ENCODE peak calls at places on chromosomes 5 and 9, in nine cellular contexts. D is activated T-cell treated with anti-CD3 and anti-CD28 coated beads for 48 hours, V is SHP77, N is endodermal cell, F is endothelial cell, B is astrocyte of the cerebellum, E is LNCaP clone FGC, A is tibial nerve, L is HepG2. W is an unnamed sample.

GRCh38 chr9:90059436-90059835 is 454.6 kb downstream of the GADD45G start:
- DNase-seq in B (no peak), E (no peak), A (no peak), D (no peak), V (no peak), L (no peak), F (no peak), N (no peak), W (no peak)

GRCh38 chr9:82604947-82605656 is 457.8 kb downstream of the RASEF start:
- DNase-seq in B (no peak), E (peak; percentile 86), F (no peak), N (no peak), A (no peak), V (no peak), D (no peak), L (peak; percentile 76), W (no peak)

GRCh38 chr9:104858271-104858670 is 69.7 kb downstream of the ABCA1 start:
- DNase-seq in N (no peak), D (no peak), A (no peak), F (no peak), V (no peak), E (no peak), B (peak; percentile 23), L (no peak), W (no peak)

GRCh38 chr5:60842859-60843692 is 993 bp downstream of the ELOVL7 start:
- DNase-seq in A (no peak), N (peak; percentile 76), E (no peak), V (no peak), L (no peak), F (peak; percentile 20), B (no peak), D (no peak), W (no peak)

GRCh38 chr5:178223828-178224335 is 8.7 kb downstream of the PHYKPL start:
- DNase-seq in V (no peak), A (no peak), D (no peak), F (no peak), N (peak; percentile 87), E (no peak), L (no peak), B (no peak), W (no peak)

GRCh38 chr9:132728497-132728896 is 58.2 kb downstream of the GTF3C4 start:
- DNase-seq in D (no peak), A (no peak), V (no peak), E (no peak), B (no peak), N (no peak), F (no peak), L (no peak), W (no peak)

GRCh38 chr5:134975843-134976242 is 8.1 kb downstream of the CATSPER3 start:
- DNase-seq in F (no peak), N (no peak), A (no peak), B (no peak), V (no peak), L (no peak), E (no peak), D (no peak), W (no peak)

GRCh38 chr9:117662651-117663050 is 41.6 kb upstream of the TLR4 start:
- DNase-seq in A (no peak), D (no peak), E (no peak), B (no peak), N (no peak), L (no peak), F (no peak), V (no peak), W (no peak)

GRCh38 chr9:22041792-22042191 is 32.7 kb upstream of the CDKN2B start:
- DNase-seq in F (no peak), A (no peak), E (peak; percentile 95), B (no peak), V (no peak), L (no peak), D (no peak), N (no peak), W (no peak)

GRCh38 chr9:72925126-72925810 is 27.6 kb downstream of the ALDH1A1 start:
- DNase-seq in A (no peak), V (no peak), N (no peak), D (no peak), E (no peak), L (peak; percentile 79), B (peak; percentile 15), F (no peak), W (no peak)

GRCh38 chr5:10987881-10988504 is 227.0 kb upstream of the DAP start:
- DNase-seq in N (peak; percentile 98), B (no peak), D (peak; percentile 71), V (peak; percentile 34), A (no peak), L (peak; percentile 43), E (peak; percentile 31), F (peak; percentile 87), W (peak; percentile 86)

GRCh38 chr5:44809215-44809955 is 638 bp downstream of the MRPS30 start:
- DNase-seq in F (peak; percentile 33), A (peak; percentile 15), E (peak; percentile 31), N (peak; percentile 72), D (peak; percentile 34), L (peak; percentile 70), V (peak; percentile 74), B (peak; percentile 23), W (peak; percentile 74)

GRCh38 chr9:125483697-125484096 is 222.1 kb downstream of the GAPVD1 start:
- DNase-seq in L (no peak), N (no peak), E (no peak), B (no peak), D (no peak), V (no peak), A (no peak), F (no peak), W (no peak)

GRCh38 chr5:37494756-37495155 is 115.6 kb downstream of the WDR70 start:
- DNase-seq in L (no peak), A (no peak), D (no peak), N (no peak), F (no peak), E (peak; percentile 75), V (no peak), B (no peak), W (no peak)

GRCh38 chr9:107895524-107896001 is 406.0 kb upstream of the KLF4 start:
- DNase-seq in N (no peak), L (no peak), V (no peak), E (no peak), B (no peak), D (no peak), A (no peak), F (no peak), W (no peak)

GRCh38 chr5:91283326-91283725 is 99.8 kb downstream of the ARRDC3 start:
- DNase-seq in B (no peak), A (no peak), L (no peak), F (no peak), V (no peak), N (no peak), D (no peak), E (no peak), W (no peak)

GRCh38 chr9:106892632-106893031 is 29.7 kb downstream of the ZNF462 start:
- DNase-seq in D (no peak), N (peak; percentile 92), E (no peak), F (no peak), A (no peak), B (peak; percentile 84), V (no peak), L (peak; percentile 23), W (no peak)

GRCh38 chr9:122226142-122226757 is 2.5 kb downstream of the LHX6 start:
- DNase-seq in B (no peak), D (no peak), L (no peak), F (no peak), A (no peak), E (no peak), V (no peak), N (peak; percentile 70), W (no peak)

GRCh38 chr9:93645921-93646639 is 69.7 kb downstream of the PHF2 start:
- DNase-seq in F (no peak), N (no peak), E (no peak), B (no peak), A (no peak), D (no peak), L (no peak), V (no peak), W (no peak)

GRCh38 chr5:123546657-123547056 is 34.7 kb downstream of the CSNK1G3 start:
- DNase-seq in A (no peak), B (no peak), L (no peak), F (no peak), E (no peak), D (no peak), V (no peak), N (no peak), W (no peak)

GRCh38 chr5:135328128-135328687 is 70.8 kb downstream of the MACROH2A1 start:
- DNase-seq in V (no peak), F (no peak), L (no peak), N (no peak), B (no peak), D (no peak), A (no peak), E (no peak), W (no peak)

GRCh38 chr5:145830594-145830993 is 4.5 kb downstream of the PRELID2 start:
- DNase-seq in D (no peak), A (no peak), F (no peak), N (no peak), B (no peak), L (peak; percentile 49), V (no peak), E (no peak), W (no peak)

GRCh38 chr9:82127993-82128710 is 139.6 kb downstream of the SPATA31D1 start:
- DNase-seq in E (no peak), F (no peak), A (no peak), N (no peak), D (no peak), L (no peak), V (no peak), B (no peak), W (no peak)

GRCh38 chr5:168865973-168866372 is 286.8 kb upstream of the PANK3 start:
- DNase-seq in F (no peak), A (no peak), E (no peak), V (no peak), L (no peak), D (no peak), B (no peak), N (peak; percentile 77), W (no peak)

GRCh38 chr5:11528720-11529119 is 375.5 kb downstream of the CTNND2 start:
- DNase-seq in A (no peak), F (no peak), V (no peak), B (no peak), N (no peak), D (no peak), L (no peak), E (no peak), W (peak; percentile 72)

GRCh38 chr9:94757158-94757557 is 30.7 kb downstream of the AOPEP start:
- DNase-seq in B (peak; percentile 50), D (no peak), L (no peak), N (no peak), E (no peak), V (no peak), F (no peak), A (no peak), W (no peak)

GRCh38 chr9:101631892-101632291 is 37.1 kb upstream of the PPP3R2 start:
- DNase-seq in B (no peak), N (no peak), D (no peak), V (no peak), E (no peak), F (no peak), L (no peak), A (no peak), W (no peak)

GRCh38 chr9:137278061-137278912 is 761 bp downstream of the TOR4A start:
- DNase-seq in V (no peak), D (no peak), B (no peak), E (no peak), F (peak; percentile 52), N (peak; percentile 84), A (no peak), L (no peak), W (peak; percentile 84)

GRCh38 chr5:142811840-142812557 is 41.8 kb downstream of the ARHGAP26 start:
- DNase-seq in B (no peak), N (no peak), D (no peak), V (no peak), A (no peak), F (peak; percentile 12), E (no peak), L (no peak), W (no peak)

GRCh38 chr9:104247899-104248460 is 153.9 kb downstream of the SMC2 start:
- DNase-seq in F (no peak), B (no peak), V (no peak), E (no peak), N (no peak), L (no peak), A (no peak), D (no peak), W (no peak)

GRCh38 chr5:103620851-103621547 is 58.4 kb upstream of the NUDT12 start:
- DNase-seq in D (no peak), A (no peak), L (no peak), N (no peak), F (no peak), V (no peak), B (no peak), E (no peak), W (no peak)

W was measured in Right ventricle myocardium inferior.